ENCODE peak calls at places on chromosomes 7 and 10, in six cellular contexts. W is Calu3, S is PC-9, A is epithelial cell of esophagus, U is OCI-LY7, I is fibroblast of pulmonary artery. V is an unnamed sample.

GRCh38 chr10:115049957-115050356 is 43.2 kb upstream of the ATRNL1 start:
- DNase-seq in A (no peak), S (no peak), I (peak; percentile 21), W (no peak), U (no peak), V (no peak)

GRCh38 chr10:3563298-3563697 is 221.7 kb downstream of the KLF6 start:
- DNase-seq in A (no peak), W (no peak), S (no peak), I (no peak), U (no peak), V (no peak)

GRCh38 chr7:2661602-2662272 is 26.3 kb upstream of the AMZ1 start:
- DNase-seq in I (no peak), S (no peak), W (no peak), U (no peak), A (no peak), V (no peak)

GRCh38 chr7:139947021-139947420 is 115.7 kb downstream of the PARP12 start:
- DNase-seq in U (no peak), W (no peak), I (no peak), S (no peak), A (no peak), V (no peak)

GRCh38 chr7:158863611-158864506 is 7.5 kb downstream of the DYNC2I1 start:
- DNase-seq in U (no peak), S (peak; percentile 68), I (peak; percentile 69), A (peak; percentile 68), W (peak; percentile 34), V (peak; percentile 58)

GRCh38 chr7:29355388-29355787 is 160.8 kb downstream of the CHN2 start:
- DNase-seq in S (no peak), A (no peak), I (no peak), W (no peak), U (no peak), V (no peak)

GRCh38 chr10:49260636-49261296 is 38.2 kb upstream of the C10orf71 start:
- DNase-seq in S (no peak), W (no peak), I (no peak), A (no peak), U (no peak), V (no peak)

GRCh38 chr7:50857804-50858203 is 75.1 kb upstream of the GRB10 start:
- DNase-seq in U (no peak), A (no peak), S (no peak), I (no peak), W (no peak), V (no peak)

GRCh38 chr10:57905866-57906265 is 361.8 kb downstream of the IPMK start:
- DNase-seq in I (no peak), W (no peak), U (no peak), A (no peak), S (no peak), V (no peak)

GRCh38 chr7:151137841-151138540 is 29.5 kb downstream of the GBX1 start:
- DNase-seq in A (no peak), W (no peak), I (no peak), S (no peak), U (no peak), V (no peak)

GRCh38 chr10:6239213-6239991 is 36.7 kb downstream of the PFKFB3 start:
- DNase-seq in U (peak; percentile 9), A (peak; percentile 100), S (peak; percentile 94), I (peak; percentile 98), W (peak; percentile 80), V (peak; percentile 62)

GRCh38 chr7:70316745-70317144 is 718.5 kb downstream of the AUTS2 start:
- DNase-seq in A (peak; percentile 64), W (no peak), U (no peak), I (no peak), S (no peak), V (no peak)

V was measured in HT-29.